ENCODE peak calls at places on chromosomes 4 and X, in four cellular contexts. One of them, this sample, is unnamed. For H3K4me1, the result is how much of the 10 kb centered on the place peaks cover.

GRCh38 chr4:154998284-154998683 is 210.2 kb upstream of the NPY2R start:
- DNase-seq in K562: no peak
- DNase-seq in A549: no peak
- DNase-seq in GM23338: no peak
- DNase-seq in this sample: no peak

GRCh38 chr4:188987011-188987410 is 847.8 kb downstream of the TRIML1 start:
- DNase-seq in K562: no peak
- DNase-seq in A549: no peak
- DNase-seq in GM23338: no peak
- DNase-seq in this sample: no peak

GRCh38 chrX:153773741-153774575 is 6.9 kb upstream of the SRPK3 start:
- DNase-seq in K562: no peak
- DNase-seq in A549: no peak
- DNase-seq in GM23338: no peak
- DNase-seq in this sample: no peak

GRCh38 chr4:122798101-122798500 is 28.5 kb upstream of the FGF2 start:
- DNase-seq in K562: peak
- DNase-seq in A549: peak
- DNase-seq in GM23338: peak
- DNase-seq in this sample: no peak

GRCh38 chr4:168610911-168611530 is 114.2 kb downstream of the PALLD start:
- DNase-seq in K562: no peak
- DNase-seq in A549: no peak
- DNase-seq in GM23338: no peak
- DNase-seq in this sample: no peak

GRCh38 chr4:101155368-101155767 is 192.0 kb downstream of the PPP3CA start:
- DNase-seq in K562: no peak
- DNase-seq in A549: peak
- DNase-seq in GM23338: peak
- DNase-seq in this sample: no peak

GRCh38 chr4:11281720-11282119 is 147.0 kb downstream of the HS3ST1 start:
- DNase-seq in K562: no peak
- DNase-seq in A549: no peak
- DNase-seq in GM23338: no peak
- DNase-seq in this sample: no peak

GRCh38 chr4:174764105-174764729 is 64.8 kb downstream of the GLRA3 start:
- DNase-seq in K562: peak
- DNase-seq in A549: peak
- DNase-seq in GM23338: peak
- DNase-seq in this sample: peak

GRCh38 chrX:72169008-72169728 is 12.4 kb upstream of the PIN4 start:
- DNase-seq in K562: peak
- DNase-seq in A549: no peak
- DNase-seq in GM23338: no peak
- DNase-seq in this sample: no peak

GRCh38 chr4:24967346-24967745 is 54.5 kb upstream of the CCDC149 start:
- DNase-seq in K562: no peak
- DNase-seq in A549: no peak
- DNase-seq in GM23338: no peak
- DNase-seq in this sample: no peak

GRCh38 chr4:75841641-75842520 is 60.4 kb downstream of the PPEF2 start:
- DNase-seq in K562: peak
- DNase-seq in A549: peak
- DNase-seq in GM23338: peak
- DNase-seq in this sample: no peak

GRCh38 chr4:31692407-31692940 is 972.3 kb downstream of the PCDH7 start:
- DNase-seq in K562: no peak
- DNase-seq in A549: no peak
- DNase-seq in GM23338: no peak
- DNase-seq in this sample: no peak

GRCh38 chrX:56232221-56233082 is at the start of gene KLF8:
- DNase-seq in K562: peak
- DNase-seq in A549: no peak
- DNase-seq in GM23338: peak
- DNase-seq in this sample: no peak

GRCh38 chrX:12610079-12610478 is 181.1 kb upstream of the PRPS2 start:
- DNase-seq in K562: no peak
- DNase-seq in A549: no peak
- DNase-seq in GM23338: no peak
- DNase-seq in this sample: no peak

GRCh38 chr4:37644962-37645361 is 41.2 kb downstream of the RELL1 start:
- DNase-seq in K562: no peak
- DNase-seq in A549: no peak
- DNase-seq in GM23338: no peak
- DNase-seq in this sample: no peak

GRCh38 chrX:136047001-136047642 is 61.9 kb downstream of the SLC9A6 start:
- DNase-seq in K562: no peak
- DNase-seq in A549: no peak
- DNase-seq in GM23338: no peak
- DNase-seq in this sample: no peak

GRCh38 chr4:147423229-147423628 is 57.7 kb upstream of the EDNRA start:
- DNase-seq in K562: no peak
- DNase-seq in A549: no peak
- DNase-seq in GM23338: no peak
- DNase-seq in this sample: no peak

GRCh38 chr4:88033309-88033708 is 25.9 kb downstream of the PKD2 start:
- DNase-seq in K562: peak
- DNase-seq in A549: peak
- DNase-seq in GM23338: peak
- DNase-seq in this sample: peak

GRCh38 chr4:56158483-56158882 is 209.7 kb downstream of the CEP135 start:
- DNase-seq in K562: no peak
- DNase-seq in A549: no peak
- DNase-seq in GM23338: no peak
- DNase-seq in this sample: no peak

GRCh38 chr4:159460408-159460807 is 357.5 kb downstream of the RAPGEF2 start:
- DNase-seq in K562: no peak
- DNase-seq in A549: no peak
- DNase-seq in GM23338: no peak
- DNase-seq in this sample: no peak

GRCh38 chr4:70739496-70740337 is 18.0 kb downstream of the RUFY3 start:
- DNase-seq in K562: no peak
- DNase-seq in A549: no peak
- DNase-seq in GM23338: peak
- DNase-seq in this sample: no peak

GRCh38 chr4:70737006-70737405 is 15.2 kb downstream of the RUFY3 start:
- DNase-seq in K562: no peak
- DNase-seq in A549: no peak
- DNase-seq in GM23338: no peak
- DNase-seq in this sample: no peak

GRCh38 chr4:70734168-70734954 is 12.6 kb downstream of the RUFY3 start:
- DNase-seq in K562: no peak
- DNase-seq in A549: no peak
- DNase-seq in GM23338: no peak
- DNase-seq in this sample: no peak

GRCh38 chr4:70734971-70735370 is 13.2 kb downstream of the RUFY3 start:
- DNase-seq in K562: no peak
- DNase-seq in A549: no peak
- DNase-seq in GM23338: no peak
- DNase-seq in this sample: no peak

DNA sequence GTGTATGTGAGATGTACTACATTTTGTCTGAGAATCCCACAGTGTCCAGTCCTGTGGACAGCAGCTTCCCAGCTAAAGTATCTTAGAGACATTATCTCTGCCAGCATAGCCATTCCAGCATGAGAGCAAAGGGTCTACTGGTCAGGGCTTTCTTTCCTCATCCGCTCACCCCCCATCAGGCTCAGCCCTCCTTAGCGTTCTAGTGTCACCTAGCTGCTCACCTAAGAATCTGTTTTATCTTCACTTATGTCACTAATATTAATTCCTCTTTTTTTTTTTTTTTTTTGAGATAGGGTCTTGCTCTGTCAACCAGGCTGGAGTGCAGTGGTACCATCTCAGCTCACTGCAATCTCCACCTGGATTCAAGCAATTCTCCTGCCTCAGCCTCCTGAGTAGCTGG is 15.6 kb downstream of the RUFY3 start:
- DNase-seq in K562: no peak
- DNase-seq in A549: no peak
- DNase-seq in GM23338: no peak
- DNase-seq in this sample: no peak
- TF ChIP-seq CTCF in K562: no peak
- TF ChIP-seq CTCF in A549: no peak
- TF ChIP-seq CTCF in GM23338: peak
- TF ChIP-seq CTCF in this sample: no peak

DNA sequence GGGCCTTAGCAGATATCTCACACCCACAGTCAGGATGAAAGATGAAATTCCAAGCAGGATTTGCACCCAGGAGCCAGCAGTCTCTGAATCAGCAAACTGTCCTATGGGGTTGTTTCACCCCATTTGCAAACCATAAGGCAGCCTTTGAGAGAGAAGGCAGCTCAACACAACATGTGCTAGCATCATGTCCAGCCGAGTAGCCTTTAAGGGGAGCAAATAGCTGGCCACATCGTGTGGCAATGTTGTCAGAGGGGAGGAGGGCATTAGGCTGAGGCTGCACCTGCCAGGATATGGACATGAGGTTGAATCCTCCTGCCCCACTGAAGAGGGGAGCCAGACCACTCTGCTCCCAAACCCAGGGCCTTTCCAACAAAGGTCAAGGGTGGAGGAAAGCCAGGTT is 20.6 kb upstream of the PJA1 start:
- DNase-seq in K562: no peak
- DNase-seq in A549: no peak
- DNase-seq in GM23338: no peak
- DNase-seq in this sample: no peak
- TF ChIP-seq REST in K562: no peak
- TF ChIP-seq REST in A549: no peak
- TF ChIP-seq REST in GM23338: no peak
- TF ChIP-seq REST in this sample: no peak

GRCh38 chr4:121688261-121688660 is 8.5 kb downstream of the ANXA5 start:
- DNase-seq in K562: no peak
- DNase-seq in A549: no peak
- DNase-seq in GM23338: no peak
- DNase-seq in this sample: no peak

GRCh38 chr4:121688696-121689095 is 8.1 kb downstream of the ANXA5 start:
- DNase-seq in K562: no peak
- DNase-seq in A549: no peak
- DNase-seq in GM23338: no peak
- DNase-seq in this sample: no peak

GRCh38 chr4:121684016-121684415 is 12.8 kb downstream of the ANXA5 start:
- DNase-seq in K562: no peak
- DNase-seq in A549: no peak
- DNase-seq in GM23338: no peak
- DNase-seq in this sample: no peak

GRCh38 chr4:121686265-121686664 is 10.5 kb downstream of the ANXA5 start:
- DNase-seq in K562: no peak
- DNase-seq in A549: no peak
- DNase-seq in GM23338: no peak
- DNase-seq in this sample: no peak

GRCh38 chr4:121685257-121685656 is 11.5 kb downstream of the ANXA5 start:
- DNase-seq in K562: no peak
- DNase-seq in A549: no peak
- DNase-seq in GM23338: no peak
- DNase-seq in this sample: no peak
- H3K4me1 ChIP-seq in K562: under half
- H3K4me1 ChIP-seq in A549: under half
- H3K4me1 ChIP-seq in GM23338: under half
- H3K4me1 ChIP-seq in this sample: under half

GRCh38 chrX:68699960-68700746 is 52.7 kb downstream of the STARD8 start:
- DNase-seq in K562: peak
- DNase-seq in A549: no peak
- DNase-seq in GM23338: no peak
- DNase-seq in this sample: no peak

GRCh38 chrX:68697465-68698125 is 50.1 kb downstream of the STARD8 start:
- DNase-seq in K562: peak
- DNase-seq in A549: no peak
- DNase-seq in GM23338: no peak
- DNase-seq in this sample: no peak

GRCh38 chrX:68696267-68696666 is 48.8 kb downstream of the STARD8 start:
- DNase-seq in K562: peak
- DNase-seq in A549: no peak
- DNase-seq in GM23338: no peak
- DNase-seq in this sample: no peak

GRCh38 chrX:68697036-68697435 is 49.6 kb downstream of the STARD8 start:
- DNase-seq in K562: no peak
- DNase-seq in A549: no peak
- DNase-seq in GM23338: no peak
- DNase-seq in this sample: no peak

GRCh38 chrX:68698955-68699354 is 51.5 kb downstream of the STARD8 start:
- DNase-seq in K562: peak
- DNase-seq in A549: no peak
- DNase-seq in GM23338: no peak
- DNase-seq in this sample: no peak
- TF ChIP-seq CTCF in K562: peak
- TF ChIP-seq CTCF in A549: no peak
- TF ChIP-seq CTCF in GM23338: no peak
- TF ChIP-seq CTCF in this sample: no peak